ENCODE peak calls at places on chromosomes 16 and 17, in four cellular contexts. P, B, E and G are unnamed samples.

GRCh38 chr17:38579934-38580333 is 25.8 kb downstream of the SRCIN1 start:
- DNase-seq in B (peak; percentile 13), P (peak; percentile 72), E (peak; percentile 83), G (peak; percentile 89)

GRCh38 chr17:72417627-72418026 is 296.8 kb downstream of the SOX9 start:
- DNase-seq in P (no peak), B (no peak), E (no peak), G (no peak)

GRCh38 chr17:47840742-47841487 is at the start of gene SCRN2:
- DNase-seq in P (peak; percentile 95), E (peak; percentile 99), B (peak; percentile 68), G (peak; percentile 99)

GRCh38 chr17:31225831-31226230 is 71.2 kb downstream of the OMG start:
- DNase-seq in P (no peak), E (no peak), B (no peak), G (no peak)

GRCh38 chr17:27199948-27200347 is 94.0 kb upstream of the WSB1 start:
- DNase-seq in P (no peak), B (peak; percentile 4), E (no peak), G (no peak)

GRCh38 chr17:58330997-58331814 is 2.6 kb upstream of the TSPOAP1 start:
- DNase-seq in E (no peak), P (no peak), B (no peak), G (peak; percentile 42)

GRCh38 chr17:49260922-49261291 is 30.3 kb upstream of the PHOSPHO1 start:
- DNase-seq in P (no peak), E (no peak), B (no peak), G (no peak)

GRCh38 chr17:68462381-68463210 is 5.3 kb upstream of the WIPI1 start:
- DNase-seq in E (peak; percentile 76), B (peak; percentile 81), P (peak; percentile 91), G (peak; percentile 84)

GRCh38 chr16:67158637-67159600 is 790 bp downstream of the TRADD start:
- DNase-seq in P (peak; percentile 32), E (peak; percentile 73), B (no peak), G (peak; percentile 61)

GRCh38 chr16:11052080-11052808 is 107.9 kb downstream of the CLEC16A start:
- DNase-seq in P (peak; percentile 48), E (no peak), B (no peak), G (no peak)

GRCh38 chr17:9878791-9879525 is 26.1 kb downstream of the RCVRN start:
- DNase-seq in B (peak; percentile 12), E (no peak), P (no peak), G (no peak)

GRCh38 chr16:12087901-12088364 is 111.4 kb downstream of the SNX29 start:
- DNase-seq in E (no peak), B (no peak), P (no peak), G (no peak)

GRCh38 chr17:45388604-45389325 is 43.9 kb downstream of the ARHGAP27 start:
- DNase-seq in B (peak; percentile 62), P (no peak), E (no peak), G (no peak)

GRCh38 chr16:28839899-28840298 is 6.2 kb downstream of the TUFM start:
- DNase-seq in B (no peak), P (no peak), E (no peak), G (no peak)

GRCh38 chr17:76080207-76080933 is 1.4 kb downstream of the ZACN start:
- DNase-seq in P (peak; percentile 51), E (peak; percentile 72), B (no peak), G (peak; percentile 62)

GRCh38 chr16:2226245-2226793 is 2.9 kb downstream of the E4F1 start:
- DNase-seq in B (no peak), E (no peak), P (no peak), G (no peak)

GRCh38 chr17:10149573-10150399 is 48.6 kb downstream of the GAS7 start:
- DNase-seq in E (no peak), P (peak; percentile 70), B (peak; percentile 86), G (no peak)

GRCh38 chr17:69503711-69504110 is 89.2 kb downstream of the MAP2K6 start:
- DNase-seq in E (no peak), B (no peak), P (no peak), G (no peak)

GRCh38 chr17:28970879-28971278 is 19.6 kb upstream of the PHF12 start:
- DNase-seq in P (no peak), E (no peak), B (no peak), G (no peak)

GRCh38 chr17:8611135-8611534 is 19.4 kb downstream of the MYH10 start:
- DNase-seq in E (no peak), B (no peak), P (no peak), G (no peak)

DNA sequence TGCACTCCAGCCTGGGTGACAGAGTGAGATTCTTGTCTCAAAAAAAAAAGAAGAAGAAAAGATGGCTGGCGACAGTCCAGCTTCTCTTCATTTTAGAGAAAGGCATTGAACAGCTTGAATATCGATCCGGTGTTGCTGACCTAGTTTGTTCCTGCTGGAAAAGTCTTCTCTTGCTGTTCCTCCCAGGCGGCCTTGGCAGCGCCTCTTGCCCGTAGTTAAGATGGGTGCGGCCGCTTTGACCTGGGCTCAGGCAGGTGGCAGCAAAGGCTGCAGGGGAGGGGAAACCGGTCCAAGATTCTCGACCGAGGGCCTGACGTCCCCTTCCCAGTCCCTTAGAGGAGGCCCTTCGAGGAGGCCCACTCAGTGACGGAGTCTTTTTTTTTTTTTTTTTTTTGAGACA is 3.8 kb upstream of the ZNF764 start:
- DNase-seq in E (no peak), B (no peak), P (no peak), G (no peak)
- H3K56ac ChIP-seq in E (no peak overlapping the region), B (no peak overlapping the region), P (no peak overlapping the region), G (no peak overlapping the region)

DNA sequence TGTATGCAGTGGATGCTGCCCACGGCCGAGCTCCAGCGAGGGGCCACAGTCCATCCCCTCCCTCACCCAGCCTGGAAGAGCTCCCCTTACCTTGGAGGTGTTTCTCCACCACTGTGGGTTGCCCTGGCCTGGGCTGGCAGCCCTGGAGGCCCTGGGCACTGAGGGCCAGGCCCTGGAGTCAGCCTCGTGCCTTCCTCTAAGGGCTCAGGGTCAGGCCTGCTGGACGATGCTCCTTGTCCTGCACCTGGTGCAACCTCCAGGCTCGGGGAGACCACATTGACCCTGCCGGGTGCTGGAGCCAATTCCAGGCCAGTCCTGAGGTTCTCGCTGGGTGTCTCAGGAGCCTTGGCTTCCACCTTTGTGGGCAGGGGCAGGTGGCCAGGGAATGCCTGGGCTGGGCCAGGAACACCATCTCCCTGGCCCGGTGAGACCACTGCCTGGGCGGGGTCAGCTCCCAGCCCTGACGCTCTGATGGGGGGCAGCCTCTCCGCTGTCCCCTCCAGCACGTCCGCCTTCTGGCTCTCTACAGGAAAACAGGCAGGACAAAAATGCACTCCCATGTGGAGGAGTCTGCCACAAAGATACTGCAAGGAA is 10.4 kb downstream of the MYLK3 start:
- DNase-seq in E (no peak), P (no peak), B (no peak), G (no peak)
- H2BK5ac ChIP-seq in E (no peak overlapping the region), P (peak overlapping the region; percentile 53), B (no peak overlapping the region), G (no peak overlapping the region)

DNA sequence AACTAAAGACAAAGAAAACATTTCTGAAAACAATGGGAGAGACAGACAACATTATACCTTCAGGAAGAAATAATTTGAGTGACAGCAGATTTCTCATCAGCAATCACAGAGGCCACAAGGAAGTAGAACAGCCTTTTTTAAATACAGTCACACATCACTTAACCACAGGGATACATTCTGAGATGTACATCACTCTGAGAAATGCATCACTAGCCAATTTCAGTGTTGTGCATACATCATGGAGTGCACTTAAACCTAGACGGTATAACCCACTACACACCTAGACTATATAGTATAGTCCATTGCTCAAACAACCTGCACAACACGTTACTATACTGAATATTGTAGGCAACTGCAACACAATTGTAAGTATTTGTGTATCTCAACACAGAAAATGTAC is 24.9 kb upstream of the ALOX12 start:
- DNase-seq in B (no peak), E (no peak), P (no peak), G (no peak)
- H3K56ac ChIP-seq in B (no peak overlapping the region), E (no peak overlapping the region), P (no peak overlapping the region), G (no peak overlapping the region)

GRCh38 chr17:11503292-11503691 is 95.0 kb upstream of the DNAH9 start:
- DNase-seq in E (no peak), P (peak; percentile 47), B (no peak), G (peak; percentile 53)

GRCh38 chr17:11493947-11494346 is 104.3 kb upstream of the DNAH9 start:
- DNase-seq in E (no peak), B (no peak), P (peak; percentile 86), G (peak; percentile 56)

GRCh38 chr17:11495616-11496015 is 102.7 kb upstream of the DNAH9 start:
- DNase-seq in E (no peak), B (no peak), P (no peak), G (no peak)

GRCh38 chr17:11499881-11500280 is 98.4 kb upstream of the DNAH9 start:
- DNase-seq in E (no peak), B (no peak), P (no peak), G (peak; percentile 16)
- H2BK5ac ChIP-seq in E (no peak overlapping the region), B (no peak overlapping the region), P (no peak overlapping the region), G (no peak overlapping the region)

DNA sequence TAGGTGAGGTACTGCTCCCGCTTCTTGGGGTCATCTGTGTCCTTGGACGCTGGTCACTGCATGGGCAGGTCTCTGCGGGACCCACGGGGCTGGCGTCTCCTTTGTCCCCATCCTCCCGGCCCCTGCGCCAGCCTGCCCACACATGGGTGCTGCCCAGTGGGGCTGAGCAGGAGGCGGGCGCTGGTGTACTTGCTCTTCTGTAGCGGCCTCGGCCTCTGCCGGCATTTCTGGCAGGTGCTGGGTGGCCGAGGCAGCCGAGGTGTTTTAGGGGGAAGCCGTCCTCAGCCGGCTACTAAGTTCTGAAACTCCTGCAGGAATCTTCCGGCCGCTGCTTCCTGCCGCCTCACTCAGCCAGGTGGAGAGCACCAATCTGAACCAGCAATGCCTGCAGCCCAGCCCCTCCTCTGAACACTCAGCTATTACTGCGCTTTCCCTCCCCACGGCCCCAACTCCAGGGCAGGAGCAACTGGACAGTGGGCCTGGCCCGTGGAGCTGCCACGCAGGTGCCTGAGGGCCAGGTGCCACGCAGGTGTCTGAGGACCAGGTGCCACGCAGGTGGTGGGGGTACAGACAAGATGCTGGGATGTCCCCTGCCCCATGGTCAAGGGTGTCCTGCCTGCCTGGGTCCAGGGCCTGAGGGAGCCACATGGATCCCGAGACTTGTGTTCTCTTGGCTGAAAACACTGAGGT is 10.0 kb downstream of the DECR2 start:
- DNase-seq in B (no peak), P (no peak), E (no peak), G (no peak)
- H3K56ac ChIP-seq in B (no peak overlapping the region), P (no peak overlapping the region), E (no peak overlapping the region), G (no peak overlapping the region)

GRCh38 chr16:80540516-80541305 is at the start of gene DYNLRB2:
- DNase-seq in B (peak; percentile 84), P (peak; percentile 97), E (peak; percentile 92), G (peak; percentile 95)
- H2BK5ac ChIP-seq in B (peak within 1 kb of the TSS; percentile 9), P (peak within 1 kb of the TSS; percentile 3), E (no peak within 1 kb of the TSS), G (no peak within 1 kb of the TSS)

DNA sequence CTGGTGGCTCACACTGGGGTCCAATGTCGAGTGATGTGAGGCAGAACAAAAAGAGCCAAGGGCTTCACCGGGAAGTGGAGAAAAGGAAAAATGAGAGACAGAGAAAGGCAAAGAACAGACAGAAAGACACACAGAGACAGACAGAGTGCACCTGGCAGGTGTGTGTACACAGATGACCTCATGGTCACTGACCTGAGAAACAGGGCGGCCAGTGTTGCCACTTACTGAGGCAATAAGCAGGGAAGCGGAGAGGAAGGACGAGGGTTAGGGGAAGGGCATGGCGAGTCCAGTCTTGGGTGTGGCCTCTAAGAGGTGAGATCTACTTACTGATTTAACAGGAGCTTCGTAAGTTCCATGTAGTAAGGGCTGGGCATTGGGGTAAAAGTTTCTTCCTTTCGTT is 7.5 kb downstream of the GINS2 start:
- DNase-seq in P (no peak), E (no peak), B (no peak), G (no peak)
- H3K56ac ChIP-seq in P (no peak overlapping the region), E (no peak overlapping the region), B (no peak overlapping the region), G (no peak overlapping the region)